ENCODE peak calls at places on chromosomes 12 and 14, in six cellular contexts. J is HCT116; B is activated CD4-positive, alpha-beta T cell treated with anti-CD3 and anti-CD28 coated beads, Interleukin-2, amount 50 U/mL, for 1 hour; P is ovary; X is head of caudate nucleus; Y is NCI-H748 treated with DMSO at 0.1 percent for 48 hours. N is an unnamed sample.

GRCh38 chr12:63935361-63935760 is 90.9 kb downstream of the SRGAP1 start:
- DNase-seq in J (no peak), B (no peak), P (no peak), X (no peak), Y (no peak), N (no peak)

GRCh38 chr12:121804417-121805111 is 755 bp downstream of the SETD1B start:
- DNase-seq in J (no peak), B (peak; percentile 68), P (peak; percentile 66), X (no peak), Y (no peak), N (peak; percentile 57)

GRCh38 chr14:64507376-64508156 is 3.0 kb downstream of the ZBTB1 start:
- DNase-seq in J (no peak), B (no peak), P (no peak), X (no peak), Y (no peak), N (no peak)

GRCh38 chr12:88577537-88577936 is 2.7 kb downstream of the KITLG start:
- DNase-seq in J (peak; percentile 43), B (no peak), P (no peak), X (no peak), Y (peak; percentile 57), N (no peak)

GRCh38 chr12:47900480-47901129 is 4.2 kb downstream of the VDR start:
- DNase-seq in J (peak; percentile 29), B (no peak), P (no peak), X (no peak), Y (no peak), N (no peak)

GRCh38 chr12:99039367-99040120 is 394.5 kb downstream of the APAF1 start:
- DNase-seq in J (no peak), B (no peak), P (no peak), X (peak; percentile 39), Y (no peak), N (no peak)

GRCh38 chr14:104688755-104689619 is at the start of gene INF2:
- DNase-seq in J (no peak), B (peak; percentile 51), P (peak; percentile 65), X (peak; percentile 65), Y (no peak), N (peak; percentile 70)

GRCh38 chr12:61291647-61292046 is 968.6 kb upstream of the USP15 start:
- DNase-seq in J (no peak), B (no peak), P (no peak), X (no peak), Y (no peak), N (no peak)

GRCh38 chr14:96224480-96225096 is 19.9 kb downstream of the BDKRB2 start:
- DNase-seq in J (no peak), B (no peak), P (no peak), X (no peak), Y (no peak), N (no peak)

GRCh38 chr12:62191747-62192485 is 68.3 kb upstream of the USP15 start:
- DNase-seq in J (no peak), B (peak; percentile 3), P (peak; percentile 37), X (peak; percentile 8), Y (peak; percentile 41), N (peak; percentile 6)

GRCh38 chr12:102690267-102690666 is 209.9 kb upstream of the IGF1 start:
- DNase-seq in J (no peak), B (no peak), P (no peak), X (no peak), Y (no peak), N (no peak)

GRCh38 chr14:36655054-36655381 is 6.6 kb upstream of the PAX9 start:
- DNase-seq in J (no peak), B (no peak), P (no peak), X (no peak), Y (no peak), N (no peak)

GRCh38 chr12:57181561-57182155 is 34.2 kb upstream of the LRP1-AS start:
- DNase-seq in J (no peak), B (no peak), P (no peak), X (no peak), Y (no peak), N (no peak)